ENCODE peak calls at places on chromosomes 3 and 15, in six cellular contexts. One of them, this sample, is unnamed.

GRCh38 chr3:177679568-177680441 is 482.5 kb upstream of the TBL1XR1 start:
- DNase-seq in esophagus muscularis mucosa: no peak
- DNase-seq in breast epithelium: no peak
- DNase-seq in sigmoid colon: no peak
- DNase-seq in lower lobe of right lung: no peak
- DNase-seq in mucosa of descending colon: no peak
- DNase-seq in this sample: no peak

GRCh38 chr15:60442031-60442665 is 36.8 kb downstream of the ICE2 start:
- DNase-seq in lower lobe of right lung: no peak
- DNase-seq in esophagus muscularis mucosa: no peak
- DNase-seq in mucosa of descending colon: no peak
- DNase-seq in breast epithelium: no peak
- DNase-seq in sigmoid colon: no peak
- DNase-seq in this sample: no peak

GRCh38 chr15:81334768-81335447 is 11.0 kb upstream of the STARD5 start:
- DNase-seq in sigmoid colon: no peak
- DNase-seq in esophagus muscularis mucosa: no peak
- DNase-seq in mucosa of descending colon: no peak
- DNase-seq in lower lobe of right lung: no peak
- DNase-seq in breast epithelium: no peak
- DNase-seq in this sample: no peak

GRCh38 chr3:27535809-27536392 is 51.7 kb upstream of the SLC4A7 start:
- DNase-seq in lower lobe of right lung: no peak
- DNase-seq in breast epithelium: no peak
- DNase-seq in esophagus muscularis mucosa: no peak
- DNase-seq in sigmoid colon: no peak
- DNase-seq in mucosa of descending colon: no peak
- DNase-seq in this sample: no peak

GRCh38 chr3:111541911-111542483 is at the start of gene CD96:
- DNase-seq in breast epithelium: no peak
- DNase-seq in esophagus muscularis mucosa: no peak
- DNase-seq in mucosa of descending colon: peak; percentile 55
- DNase-seq in sigmoid colon: no peak
- DNase-seq in lower lobe of right lung: no peak
- DNase-seq in this sample: no peak

GRCh38 chr15:65611888-65612615 is 1.1 kb upstream of the INTS14 start:
- DNase-seq in esophagus muscularis mucosa: no peak
- DNase-seq in sigmoid colon: no peak
- DNase-seq in mucosa of descending colon: no peak
- DNase-seq in lower lobe of right lung: no peak
- DNase-seq in breast epithelium: no peak
- DNase-seq in this sample: no peak

GRCh38 chr15:88604972-88605506 is 16.1 kb upstream of the AEN start:
- DNase-seq in esophagus muscularis mucosa: no peak
- DNase-seq in mucosa of descending colon: no peak
- DNase-seq in breast epithelium: no peak
- DNase-seq in sigmoid colon: no peak
- DNase-seq in lower lobe of right lung: no peak
- DNase-seq in this sample: no peak

GRCh38 chr3:39141211-39141995 is 12.0 kb downstream of the CSRNP1 start:
- DNase-seq in lower lobe of right lung: peak; percentile 90
- DNase-seq in breast epithelium: peak; percentile 95
- DNase-seq in esophagus muscularis mucosa: no peak
- DNase-seq in mucosa of descending colon: peak; percentile 86
- DNase-seq in sigmoid colon: peak; percentile 72
- DNase-seq in this sample: no peak

GRCh38 chr3:169345662-169346331 is 317.7 kb downstream of the MECOM start:
- DNase-seq in mucosa of descending colon: peak; percentile 16
- DNase-seq in sigmoid colon: no peak
- DNase-seq in esophagus muscularis mucosa: no peak
- DNase-seq in lower lobe of right lung: no peak
- DNase-seq in breast epithelium: no peak
- DNase-seq in this sample: no peak

GRCh38 chr3:123194552-123194951 is 7.2 kb upstream of the SEC22A start:
- DNase-seq in lower lobe of right lung: no peak
- DNase-seq in mucosa of descending colon: peak; percentile 30
- DNase-seq in esophagus muscularis mucosa: no peak
- DNase-seq in sigmoid colon: no peak
- DNase-seq in breast epithelium: no peak
- DNase-seq in this sample: no peak

GRCh38 chr15:82530606-82531379 is 9.5 kb downstream of the RPS17 start:
- DNase-seq in breast epithelium: peak; percentile 69
- DNase-seq in sigmoid colon: peak; percentile 82
- DNase-seq in lower lobe of right lung: peak; percentile 79
- DNase-seq in esophagus muscularis mucosa: no peak
- DNase-seq in mucosa of descending colon: peak; percentile 91
- DNase-seq in this sample: no peak

GRCh38 chr3:20811631-20812030 is 625.6 kb upstream of the SGO1 start:
- DNase-seq in sigmoid colon: no peak
- DNase-seq in mucosa of descending colon: no peak
- DNase-seq in lower lobe of right lung: no peak
- DNase-seq in esophagus muscularis mucosa: no peak
- DNase-seq in breast epithelium: no peak
- DNase-seq in this sample: no peak

GRCh38 chr15:59296181-59296617 is 76.5 kb downstream of the MYO1E start:
- DNase-seq in sigmoid colon: no peak
- DNase-seq in lower lobe of right lung: no peak
- DNase-seq in esophagus muscularis mucosa: no peak
- DNase-seq in breast epithelium: no peak
- DNase-seq in mucosa of descending colon: no peak
- DNase-seq in this sample: no peak

GRCh38 chr3:5298453-5298852 is 110.9 kb downstream of the EDEM1 start:
- DNase-seq in breast epithelium: no peak
- DNase-seq in sigmoid colon: no peak
- DNase-seq in esophagus muscularis mucosa: no peak
- DNase-seq in lower lobe of right lung: no peak
- DNase-seq in mucosa of descending colon: no peak
- DNase-seq in this sample: no peak

GRCh38 chr3:197471221-197472010 is 84.4 kb downstream of the BDH1 start:
- DNase-seq in esophagus muscularis mucosa: no peak
- DNase-seq in breast epithelium: no peak
- DNase-seq in mucosa of descending colon: no peak
- DNase-seq in sigmoid colon: no peak
- DNase-seq in lower lobe of right lung: no peak
- DNase-seq in this sample: no peak

GRCh38 chr15:36501063-36501678 is 78.3 kb upstream of the CDIN1 start:
- DNase-seq in lower lobe of right lung: no peak
- DNase-seq in esophagus muscularis mucosa: no peak
- DNase-seq in mucosa of descending colon: peak; percentile 41
- DNase-seq in breast epithelium: no peak
- DNase-seq in sigmoid colon: no peak
- DNase-seq in this sample: no peak

GRCh38 chr15:56496635-56497034 is 31.7 kb upstream of the MNS1 start:
- DNase-seq in breast epithelium: no peak
- DNase-seq in lower lobe of right lung: no peak
- DNase-seq in mucosa of descending colon: peak; percentile 39
- DNase-seq in esophagus muscularis mucosa: no peak
- DNase-seq in sigmoid colon: no peak
- DNase-seq in this sample: no peak

GRCh38 chr15:36432162-36432561 is 147.3 kb upstream of the CDIN1 start:
- DNase-seq in lower lobe of right lung: no peak
- DNase-seq in esophagus muscularis mucosa: no peak
- DNase-seq in breast epithelium: no peak
- DNase-seq in sigmoid colon: no peak
- DNase-seq in mucosa of descending colon: no peak
- DNase-seq in this sample: no peak

GRCh38 chr3:115040673-115041286 is 106.3 kb downstream of the ZBTB20 start:
- DNase-seq in breast epithelium: no peak
- DNase-seq in esophagus muscularis mucosa: no peak
- DNase-seq in mucosa of descending colon: peak; percentile 75
- DNase-seq in sigmoid colon: no peak
- DNase-seq in lower lobe of right lung: no peak
- DNase-seq in this sample: no peak

GRCh38 chr3:121654493-121655385 is 6.0 kb downstream of the HCLS1 start:
- DNase-seq in esophagus muscularis mucosa: no peak
- DNase-seq in breast epithelium: no peak
- DNase-seq in mucosa of descending colon: no peak
- DNase-seq in sigmoid colon: no peak
- DNase-seq in lower lobe of right lung: no peak
- DNase-seq in this sample: no peak

GRCh38 chr3:128207953-128208352 is 54.7 kb downstream of the EEFSEC start:
- DNase-seq in mucosa of descending colon: no peak
- DNase-seq in breast epithelium: no peak
- DNase-seq in lower lobe of right lung: no peak
- DNase-seq in sigmoid colon: no peak
- DNase-seq in esophagus muscularis mucosa: no peak
- DNase-seq in this sample: no peak

GRCh38 chr15:69929905-69930630 is 167.6 kb downstream of the TLE3 start:
- DNase-seq in mucosa of descending colon: no peak
- DNase-seq in lower lobe of right lung: no peak
- DNase-seq in sigmoid colon: no peak
- DNase-seq in esophagus muscularis mucosa: peak; percentile 39
- DNase-seq in breast epithelium: no peak
- DNase-seq in this sample: no peak

GRCh38 chr3:160180581-160181216 is 44.5 kb upstream of the C3orf80 start:
- DNase-seq in sigmoid colon: peak; percentile 81
- DNase-seq in lower lobe of right lung: no peak
- DNase-seq in mucosa of descending colon: peak; percentile 13
- DNase-seq in esophagus muscularis mucosa: peak; percentile 70
- DNase-seq in breast epithelium: no peak
- DNase-seq in this sample: no peak

GRCh38 chr15:28929200-28929599 is 43.4 kb downstream of the APBA2 start:
- DNase-seq in esophagus muscularis mucosa: no peak
- DNase-seq in lower lobe of right lung: no peak
- DNase-seq in sigmoid colon: peak; percentile 20
- DNase-seq in breast epithelium: no peak
- DNase-seq in mucosa of descending colon: no peak
- DNase-seq in this sample: no peak

GRCh38 chr3:15601399-15602145 is at the start of the genes BTD and HACL1:
- DNase-seq in breast epithelium: peak; percentile 96
- DNase-seq in mucosa of descending colon: peak; percentile 98
- DNase-seq in sigmoid colon: peak; percentile 99
- DNase-seq in esophagus muscularis mucosa: peak; percentile 99
- DNase-seq in lower lobe of right lung: peak; percentile 97
- DNase-seq in this sample: no peak

GRCh38 chr15:95875141-95875643 is 455.3 kb upstream of the NR2F2 start:
- DNase-seq in lower lobe of right lung: no peak
- DNase-seq in esophagus muscularis mucosa: no peak
- DNase-seq in breast epithelium: no peak
- DNase-seq in mucosa of descending colon: peak; percentile 26
- DNase-seq in sigmoid colon: no peak
- DNase-seq in this sample: no peak
- H3K4me3 ChIP-seq in lower lobe of right lung: no peak overlapping the region
- H3K4me3 ChIP-seq in esophagus muscularis mucosa: no peak overlapping the region
- H3K4me3 ChIP-seq in breast epithelium: no peak overlapping the region
- H3K4me3 ChIP-seq in mucosa of descending colon: no peak overlapping the region
- H3K4me3 ChIP-seq in sigmoid colon: no peak overlapping the region
- H3K4me3 ChIP-seq in this sample: no peak overlapping the region

GRCh38 chr3:47008258-47008671 is 28.8 kb downstream of the NBEAL2 start:
- DNase-seq in breast epithelium: peak; percentile 30
- DNase-seq in esophagus muscularis mucosa: no peak
- DNase-seq in lower lobe of right lung: no peak
- DNase-seq in sigmoid colon: peak; percentile 65
- DNase-seq in mucosa of descending colon: no peak
- DNase-seq in this sample: no peak
- H3K4me3 ChIP-seq in breast epithelium: no peak overlapping the region
- H3K4me3 ChIP-seq in esophagus muscularis mucosa: no peak overlapping the region
- H3K4me3 ChIP-seq in lower lobe of right lung: no peak overlapping the region
- H3K4me3 ChIP-seq in sigmoid colon: no peak overlapping the region
- H3K4me3 ChIP-seq in mucosa of descending colon: no peak overlapping the region
- H3K4me3 ChIP-seq in this sample: no peak overlapping the region

DNA sequence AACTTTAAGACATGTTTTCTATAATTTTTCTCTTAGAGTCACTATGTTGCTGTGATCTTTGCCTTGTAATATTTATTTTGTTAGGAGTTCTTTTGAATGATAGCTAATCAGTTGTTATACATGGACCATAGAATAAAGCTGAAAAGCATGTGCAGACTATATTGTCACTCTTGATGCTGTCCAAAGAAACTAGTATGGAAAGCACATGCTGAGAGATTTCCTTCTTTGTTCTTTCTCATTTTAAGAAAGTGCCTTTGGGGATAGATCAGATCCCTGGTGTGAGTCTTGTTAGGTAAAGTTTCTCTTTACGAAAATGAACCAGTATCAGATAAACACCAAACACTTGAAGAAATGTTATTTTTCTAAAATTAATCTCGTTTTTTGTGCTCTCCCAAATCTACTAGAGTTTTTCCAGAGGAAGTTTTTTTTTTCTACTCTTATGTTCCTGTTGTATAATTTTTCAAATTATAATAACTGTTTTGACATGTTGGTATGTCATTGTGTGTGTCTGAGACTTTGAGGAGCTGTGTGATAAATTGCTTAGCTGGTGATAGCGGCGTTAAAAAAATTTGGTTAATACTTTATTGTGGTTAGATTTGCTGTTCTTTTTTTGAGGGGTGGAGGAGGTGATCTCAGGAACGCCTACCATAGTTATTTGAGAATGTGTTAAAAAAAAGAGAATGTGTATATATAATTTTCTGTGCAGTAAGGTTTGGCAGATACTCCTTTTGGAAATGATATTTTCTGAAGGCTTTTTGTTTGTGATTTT is 2.2 kb downstream of the PIAS1 start:
- DNase-seq in breast epithelium: no peak
- DNase-seq in mucosa of descending colon: no peak
- DNase-seq in esophagus muscularis mucosa: no peak
- DNase-seq in lower lobe of right lung: no peak
- DNase-seq in sigmoid colon: no peak
- DNase-seq in this sample: no peak
- H3K4me3 ChIP-seq in breast epithelium: peak overlapping the region; percentile 95
- H3K4me3 ChIP-seq in mucosa of descending colon: no peak overlapping the region
- H3K4me3 ChIP-seq in esophagus muscularis mucosa: peak overlapping the region; percentile 96
- H3K4me3 ChIP-seq in lower lobe of right lung: peak overlapping the region; percentile 91
- H3K4me3 ChIP-seq in sigmoid colon: peak overlapping the region; percentile 98
- H3K4me3 ChIP-seq in this sample: peak overlapping the region; percentile 99

DNA sequence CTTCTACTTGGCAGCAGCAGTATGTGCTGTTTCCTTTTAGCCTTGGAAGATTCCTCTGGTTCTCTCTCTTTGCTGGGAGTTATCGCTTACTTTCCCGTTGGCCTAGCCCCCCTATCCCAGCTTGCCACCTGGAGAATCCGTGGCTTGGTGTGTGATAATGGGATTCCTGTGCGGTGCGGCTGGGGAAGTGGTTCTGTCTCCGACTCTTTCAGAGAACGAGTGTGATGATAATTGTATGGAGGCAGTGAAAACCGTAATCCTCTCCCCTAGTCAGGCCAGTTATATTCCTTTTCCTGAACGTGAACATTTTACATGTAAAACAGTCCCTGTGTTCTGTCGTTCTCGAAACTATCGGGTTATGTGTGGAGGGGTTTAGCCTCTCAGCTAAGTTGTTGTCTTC is 300.1 kb upstream of the C2CD4B start:
- DNase-seq in mucosa of descending colon: no peak
- DNase-seq in breast epithelium: no peak
- DNase-seq in esophagus muscularis mucosa: no peak
- DNase-seq in sigmoid colon: peak; percentile 36
- DNase-seq in lower lobe of right lung: no peak
- DNase-seq in this sample: no peak
- H3K4me3 ChIP-seq in mucosa of descending colon: no peak overlapping the region
- H3K4me3 ChIP-seq in breast epithelium: no peak overlapping the region
- H3K4me3 ChIP-seq in esophagus muscularis mucosa: no peak overlapping the region
- H3K4me3 ChIP-seq in sigmoid colon: no peak overlapping the region
- H3K4me3 ChIP-seq in lower lobe of right lung: no peak overlapping the region
- H3K4me3 ChIP-seq in this sample: no peak overlapping the region

GRCh38 chr3:54099381-54099780 is 23.0 kb upstream of the CACNA2D3 start:
- DNase-seq in sigmoid colon: no peak
- DNase-seq in esophagus muscularis mucosa: no peak
- DNase-seq in lower lobe of right lung: no peak
- DNase-seq in mucosa of descending colon: no peak
- DNase-seq in breast epithelium: no peak
- DNase-seq in this sample: no peak
- H3K4me3 ChIP-seq in sigmoid colon: no peak overlapping the region
- H3K4me3 ChIP-seq in esophagus muscularis mucosa: no peak overlapping the region
- H3K4me3 ChIP-seq in lower lobe of right lung: no peak overlapping the region
- H3K4me3 ChIP-seq in mucosa of descending colon: no peak overlapping the region
- H3K4me3 ChIP-seq in breast epithelium: no peak overlapping the region
- H3K4me3 ChIP-seq in this sample: no peak overlapping the region

This sample was measured in esophagus squamous epithelium.